ENCODE peak calls at places on chromosomes 5 and 9, in five cellular contexts. X is posterior vena cava; G is activated T-cell treated with anti-CD3 and anti-CD28 coated beads for 1 hour; S is right cardiac atrium; U is activated naive CD4-positive, alpha-beta T cell. R is an unnamed sample.
A peak's percentile ranks its signal among the peaks of the same experiment; 100 is the strongest.

GRCh38 chr9:113131689-113132151 is 19.1 kb upstream of the SLC31A2 start:
- DNase-seq in X (no peak), G (no peak), S (no peak), U (no peak), R (no peak)

GRCh38 chr9:109408759-109409462 is 88.1 kb upstream of the EPB41L4B start:
- DNase-seq in X (no peak), G (no peak), S (no peak), U (no peak), R (no peak)

GRCh38 chr5:154819546-154819945 is 30.9 kb downstream of the FAXDC2 start:
- DNase-seq in X (no peak), G (no peak), S (no peak), U (no peak), R (no peak)

GRCh38 chr5:159286420-159287035 is 23.4 kb downstream of the UBLCP1 start:
- DNase-seq in X (no peak), G (no peak), S (no peak), U (no peak), R (no peak)

GRCh38 chr5:112186401-112186990 is 232.6 kb downstream of the EPB41L4A start:
- DNase-seq in X (no peak), G (no peak), S (no peak), U (no peak), R (no peak)

GRCh38 chr9:69430206-69430605 is 105.2 kb downstream of the ENTREP1 start:
- DNase-seq in X (no peak), G (no peak), S (no peak), U (no peak), R (peak; percentile 46)

GRCh38 chr5:112787261-112787660 is 49.6 kb downstream of the APC start:
- DNase-seq in X (no peak), G (no peak), S (no peak), U (no peak), R (no peak)

GRCh38 chr9:108662090-108662875 is 193.5 kb downstream of the ACTL7B start:
- DNase-seq in X (no peak), G (no peak), S (no peak), U (no peak), R (no peak)